ENCODE peak calls at places on chromosomes 4 and X, in nine cellular contexts. One of them, this sample, is unnamed.

GRCh38 chr4:99383833-99384392 is 31.4 kb upstream of the ADH1C start:
- DNase-seq in DMS153: no peak
- DNase-seq in stimulated activated CD4-positive, alpha-beta T cell treated with anti-CD3 and anti-CD28 coated beads, Interleukin-1b, Interleukin-23, amount 100 ng/mL, for 24 hours: no peak
- DNase-seq in epithelial cell of esophagus: no peak
- DNase-seq in Calu3: no peak
- DNase-seq in adrenal gland: peak; percentile 26
- DNase-seq in hypothalamus: no peak
- DNase-seq in NCI-H345: no peak
- DNase-seq in activated T-cell treated with anti-CD3 and anti-CD28 coated beads, Interleukin-2, amount 50 U/mL, for 72 hours: no peak
- DNase-seq in this sample: peak; percentile 50

GRCh38 chr4:128525387-128525786 is 237.8 kb upstream of the PGRMC2 start:
- DNase-seq in DMS153: no peak
- DNase-seq in stimulated activated CD4-positive, alpha-beta T cell treated with anti-CD3 and anti-CD28 coated beads, Interleukin-1b, Interleukin-23, amount 100 ng/mL, for 24 hours: no peak
- DNase-seq in epithelial cell of esophagus: peak; percentile 74
- DNase-seq in Calu3: no peak
- DNase-seq in adrenal gland: no peak
- DNase-seq in hypothalamus: no peak
- DNase-seq in NCI-H345: no peak
- DNase-seq in activated T-cell treated with anti-CD3 and anti-CD28 coated beads, Interleukin-2, amount 50 U/mL, for 72 hours: no peak
- DNase-seq in this sample: no peak

GRCh38 chr4:18247189-18247588 is 225.6 kb upstream of the LCORL start:
- DNase-seq in DMS153: no peak
- DNase-seq in stimulated activated CD4-positive, alpha-beta T cell treated with anti-CD3 and anti-CD28 coated beads, Interleukin-1b, Interleukin-23, amount 100 ng/mL, for 24 hours: no peak
- DNase-seq in epithelial cell of esophagus: no peak
- DNase-seq in Calu3: no peak
- DNase-seq in adrenal gland: no peak
- DNase-seq in hypothalamus: no peak
- DNase-seq in NCI-H345: no peak
- DNase-seq in activated T-cell treated with anti-CD3 and anti-CD28 coated beads, Interleukin-2, amount 50 U/mL, for 72 hours: no peak
- DNase-seq in this sample: no peak

GRCh38 chr4:65046496-65047101 is 623.7 kb downstream of the EPHA5 start:
- DNase-seq in DMS153: no peak
- DNase-seq in stimulated activated CD4-positive, alpha-beta T cell treated with anti-CD3 and anti-CD28 coated beads, Interleukin-1b, Interleukin-23, amount 100 ng/mL, for 24 hours: no peak
- DNase-seq in epithelial cell of esophagus: peak; percentile 34
- DNase-seq in Calu3: no peak
- DNase-seq in adrenal gland: no peak
- DNase-seq in hypothalamus: no peak
- DNase-seq in NCI-H345: no peak
- DNase-seq in activated T-cell treated with anti-CD3 and anti-CD28 coated beads, Interleukin-2, amount 50 U/mL, for 72 hours: no peak
- DNase-seq in this sample: no peak

GRCh38 chr4:177879851-177880250 is 437.6 kb upstream of the AGA start:
- DNase-seq in DMS153: no peak
- DNase-seq in stimulated activated CD4-positive, alpha-beta T cell treated with anti-CD3 and anti-CD28 coated beads, Interleukin-1b, Interleukin-23, amount 100 ng/mL, for 24 hours: no peak
- DNase-seq in epithelial cell of esophagus: peak; percentile 2
- DNase-seq in Calu3: no peak
- DNase-seq in adrenal gland: no peak
- DNase-seq in hypothalamus: no peak
- DNase-seq in NCI-H345: no peak
- DNase-seq in activated T-cell treated with anti-CD3 and anti-CD28 coated beads, Interleukin-2, amount 50 U/mL, for 72 hours: no peak
- DNase-seq in this sample: no peak

GRCh38 chrX:138298268-138298667 is 413.2 kb downstream of the FGF13 start:
- DNase-seq in DMS153: no peak
- DNase-seq in stimulated activated CD4-positive, alpha-beta T cell treated with anti-CD3 and anti-CD28 coated beads, Interleukin-1b, Interleukin-23, amount 100 ng/mL, for 24 hours: no peak
- DNase-seq in epithelial cell of esophagus: no peak
- DNase-seq in Calu3: no peak
- DNase-seq in adrenal gland: no peak
- DNase-seq in hypothalamus: no peak
- DNase-seq in NCI-H345: no peak
- DNase-seq in activated T-cell treated with anti-CD3 and anti-CD28 coated beads, Interleukin-2, amount 50 U/mL, for 72 hours: no peak
- DNase-seq in this sample: no peak

GRCh38 chr4:85842540-85842939 is 367.6 kb downstream of the ARHGAP24 start:
- DNase-seq in DMS153: peak; percentile 14
- DNase-seq in stimulated activated CD4-positive, alpha-beta T cell treated with anti-CD3 and anti-CD28 coated beads, Interleukin-1b, Interleukin-23, amount 100 ng/mL, for 24 hours: no peak
- DNase-seq in epithelial cell of esophagus: no peak
- DNase-seq in Calu3: no peak
- DNase-seq in adrenal gland: peak; percentile 44
- DNase-seq in hypothalamus: no peak
- DNase-seq in NCI-H345: no peak
- DNase-seq in activated T-cell treated with anti-CD3 and anti-CD28 coated beads, Interleukin-2, amount 50 U/mL, for 72 hours: no peak
- DNase-seq in this sample: no peak

GRCh38 chr4:15689540-15689939 is 7.9 kb downstream of the FAM200B start:
- DNase-seq in DMS153: no peak
- DNase-seq in stimulated activated CD4-positive, alpha-beta T cell treated with anti-CD3 and anti-CD28 coated beads, Interleukin-1b, Interleukin-23, amount 100 ng/mL, for 24 hours: no peak
- DNase-seq in epithelial cell of esophagus: no peak
- DNase-seq in Calu3: no peak
- DNase-seq in adrenal gland: peak; percentile 18
- DNase-seq in hypothalamus: no peak
- DNase-seq in NCI-H345: no peak
- DNase-seq in activated T-cell treated with anti-CD3 and anti-CD28 coated beads, Interleukin-2, amount 50 U/mL, for 72 hours: no peak
- DNase-seq in this sample: no peak

GRCh38 chrX:1592128-1592862 is 891 bp downstream of the AKAP17A start:
- DNase-seq in DMS153: no peak
- DNase-seq in stimulated activated CD4-positive, alpha-beta T cell treated with anti-CD3 and anti-CD28 coated beads, Interleukin-1b, Interleukin-23, amount 100 ng/mL, for 24 hours: no peak
- DNase-seq in epithelial cell of esophagus: peak; percentile 36
- DNase-seq in Calu3: peak; percentile 11
- DNase-seq in adrenal gland: peak; percentile 33
- DNase-seq in hypothalamus: no peak
- DNase-seq in NCI-H345: no peak
- DNase-seq in activated T-cell treated with anti-CD3 and anti-CD28 coated beads, Interleukin-2, amount 50 U/mL, for 72 hours: peak; percentile 44
- DNase-seq in this sample: peak; percentile 52

GRCh38 chr4:173556398-173557131 is 26.5 kb upstream of the HAND2 start:
- DNase-seq in DMS153: no peak
- DNase-seq in stimulated activated CD4-positive, alpha-beta T cell treated with anti-CD3 and anti-CD28 coated beads, Interleukin-1b, Interleukin-23, amount 100 ng/mL, for 24 hours: no peak
- DNase-seq in epithelial cell of esophagus: no peak
- DNase-seq in Calu3: no peak
- DNase-seq in adrenal gland: no peak
- DNase-seq in hypothalamus: no peak
- DNase-seq in NCI-H345: no peak
- DNase-seq in activated T-cell treated with anti-CD3 and anti-CD28 coated beads, Interleukin-2, amount 50 U/mL, for 72 hours: no peak
- DNase-seq in this sample: no peak

GRCh38 chr4:44098973-44099372 is 349.6 kb downstream of the KCTD8 start:
- DNase-seq in DMS153: no peak
- DNase-seq in stimulated activated CD4-positive, alpha-beta T cell treated with anti-CD3 and anti-CD28 coated beads, Interleukin-1b, Interleukin-23, amount 100 ng/mL, for 24 hours: no peak
- DNase-seq in epithelial cell of esophagus: no peak
- DNase-seq in Calu3: no peak
- DNase-seq in adrenal gland: no peak
- DNase-seq in hypothalamus: no peak
- DNase-seq in NCI-H345: no peak
- DNase-seq in activated T-cell treated with anti-CD3 and anti-CD28 coated beads, Interleukin-2, amount 50 U/mL, for 72 hours: no peak
- DNase-seq in this sample: no peak

GRCh38 chr4:4182835-4183568 is 43.7 kb downstream of the OTOP1 start:
- DNase-seq in DMS153: peak; percentile 0
- DNase-seq in stimulated activated CD4-positive, alpha-beta T cell treated with anti-CD3 and anti-CD28 coated beads, Interleukin-1b, Interleukin-23, amount 100 ng/mL, for 24 hours: no peak
- DNase-seq in epithelial cell of esophagus: no peak
- DNase-seq in Calu3: peak; percentile 40
- DNase-seq in adrenal gland: no peak
- DNase-seq in hypothalamus: no peak
- DNase-seq in NCI-H345: no peak
- DNase-seq in activated T-cell treated with anti-CD3 and anti-CD28 coated beads, Interleukin-2, amount 50 U/mL, for 72 hours: peak; percentile 47
- DNase-seq in this sample: peak; percentile 22

GRCh38 chr4:100086766-100087431 is 103.4 kb downstream of the DDIT4L start:
- DNase-seq in DMS153: no peak
- DNase-seq in stimulated activated CD4-positive, alpha-beta T cell treated with anti-CD3 and anti-CD28 coated beads, Interleukin-1b, Interleukin-23, amount 100 ng/mL, for 24 hours: no peak
- DNase-seq in epithelial cell of esophagus: peak; percentile 45
- DNase-seq in Calu3: peak; percentile 3
- DNase-seq in adrenal gland: no peak
- DNase-seq in hypothalamus: no peak
- DNase-seq in NCI-H345: no peak
- DNase-seq in activated T-cell treated with anti-CD3 and anti-CD28 coated beads, Interleukin-2, amount 50 U/mL, for 72 hours: no peak
- DNase-seq in this sample: no peak

GRCh38 chr4:41399191-41399590 is 138.8 kb upstream of the LIMCH1 start:
- DNase-seq in DMS153: no peak
- DNase-seq in stimulated activated CD4-positive, alpha-beta T cell treated with anti-CD3 and anti-CD28 coated beads, Interleukin-1b, Interleukin-23, amount 100 ng/mL, for 24 hours: no peak
- DNase-seq in epithelial cell of esophagus: no peak
- DNase-seq in Calu3: no peak
- DNase-seq in adrenal gland: no peak
- DNase-seq in hypothalamus: no peak
- DNase-seq in NCI-H345: no peak
- DNase-seq in activated T-cell treated with anti-CD3 and anti-CD28 coated beads, Interleukin-2, amount 50 U/mL, for 72 hours: no peak
- DNase-seq in this sample: no peak

GRCh38 chr4:169644802-169645201 is 24.4 kb downstream of the CLCN3 start:
- DNase-seq in DMS153: no peak
- DNase-seq in stimulated activated CD4-positive, alpha-beta T cell treated with anti-CD3 and anti-CD28 coated beads, Interleukin-1b, Interleukin-23, amount 100 ng/mL, for 24 hours: no peak
- DNase-seq in epithelial cell of esophagus: no peak
- DNase-seq in Calu3: no peak
- DNase-seq in adrenal gland: no peak
- DNase-seq in hypothalamus: no peak
- DNase-seq in NCI-H345: no peak
- DNase-seq in activated T-cell treated with anti-CD3 and anti-CD28 coated beads, Interleukin-2, amount 50 U/mL, for 72 hours: no peak
- DNase-seq in this sample: no peak

GRCh38 chrX:9493936-9494335 is 29.1 kb downstream of the TBL1X start:
- DNase-seq in DMS153: no peak
- DNase-seq in stimulated activated CD4-positive, alpha-beta T cell treated with anti-CD3 and anti-CD28 coated beads, Interleukin-1b, Interleukin-23, amount 100 ng/mL, for 24 hours: no peak
- DNase-seq in epithelial cell of esophagus: no peak
- DNase-seq in Calu3: no peak
- DNase-seq in adrenal gland: no peak
- DNase-seq in hypothalamus: no peak
- DNase-seq in NCI-H345: no peak
- DNase-seq in activated T-cell treated with anti-CD3 and anti-CD28 coated beads, Interleukin-2, amount 50 U/mL, for 72 hours: no peak
- DNase-seq in this sample: no peak

GRCh38 chr4:150960818-150961217 is 54.3 kb downstream of the LRBA start:
- DNase-seq in DMS153: no peak
- DNase-seq in stimulated activated CD4-positive, alpha-beta T cell treated with anti-CD3 and anti-CD28 coated beads, Interleukin-1b, Interleukin-23, amount 100 ng/mL, for 24 hours: no peak
- DNase-seq in epithelial cell of esophagus: peak; percentile 70
- DNase-seq in Calu3: peak; percentile 53
- DNase-seq in adrenal gland: peak; percentile 19
- DNase-seq in hypothalamus: no peak
- DNase-seq in NCI-H345: no peak
- DNase-seq in activated T-cell treated with anti-CD3 and anti-CD28 coated beads, Interleukin-2, amount 50 U/mL, for 72 hours: peak; percentile 68
- DNase-seq in this sample: peak; percentile 53

GRCh38 chrX:31224321-31225012 is 152.6 kb upstream of the FTHL17 start:
- DNase-seq in DMS153: no peak
- DNase-seq in stimulated activated CD4-positive, alpha-beta T cell treated with anti-CD3 and anti-CD28 coated beads, Interleukin-1b, Interleukin-23, amount 100 ng/mL, for 24 hours: no peak
- DNase-seq in epithelial cell of esophagus: peak; percentile 56
- DNase-seq in Calu3: no peak
- DNase-seq in adrenal gland: no peak
- DNase-seq in hypothalamus: no peak
- DNase-seq in NCI-H345: no peak
- DNase-seq in activated T-cell treated with anti-CD3 and anti-CD28 coated beads, Interleukin-2, amount 50 U/mL, for 72 hours: no peak
- DNase-seq in this sample: no peak

GRCh38 chr4:152663203-152664066 is 16.4 kb downstream of the TMEM154 start:
- DNase-seq in DMS153: no peak
- DNase-seq in stimulated activated CD4-positive, alpha-beta T cell treated with anti-CD3 and anti-CD28 coated beads, Interleukin-1b, Interleukin-23, amount 100 ng/mL, for 24 hours: no peak
- DNase-seq in epithelial cell of esophagus: no peak
- DNase-seq in Calu3: no peak
- DNase-seq in adrenal gland: no peak
- DNase-seq in hypothalamus: no peak
- DNase-seq in NCI-H345: no peak
- DNase-seq in activated T-cell treated with anti-CD3 and anti-CD28 coated beads, Interleukin-2, amount 50 U/mL, for 72 hours: no peak
- DNase-seq in this sample: no peak

GRCh38 chr4:76354517-76355473 is 48.3 kb downstream of the STBD1 start:
- DNase-seq in DMS153: no peak
- DNase-seq in stimulated activated CD4-positive, alpha-beta T cell treated with anti-CD3 and anti-CD28 coated beads, Interleukin-1b, Interleukin-23, amount 100 ng/mL, for 24 hours: no peak
- DNase-seq in epithelial cell of esophagus: no peak
- DNase-seq in Calu3: no peak
- DNase-seq in adrenal gland: no peak
- DNase-seq in hypothalamus: no peak
- DNase-seq in NCI-H345: no peak
- DNase-seq in activated T-cell treated with anti-CD3 and anti-CD28 coated beads, Interleukin-2, amount 50 U/mL, for 72 hours: peak; percentile 41
- DNase-seq in this sample: no peak

GRCh38 chr4:52106142-52106541 is 55.0 kb downstream of the SPATA18 start:
- DNase-seq in DMS153: no peak
- DNase-seq in stimulated activated CD4-positive, alpha-beta T cell treated with anti-CD3 and anti-CD28 coated beads, Interleukin-1b, Interleukin-23, amount 100 ng/mL, for 24 hours: no peak
- DNase-seq in epithelial cell of esophagus: no peak
- DNase-seq in Calu3: no peak
- DNase-seq in adrenal gland: no peak
- DNase-seq in hypothalamus: no peak
- DNase-seq in NCI-H345: no peak
- DNase-seq in activated T-cell treated with anti-CD3 and anti-CD28 coated beads, Interleukin-2, amount 50 U/mL, for 72 hours: no peak
- DNase-seq in this sample: no peak

GRCh38 chrX:22383988-22384387 is 111.3 kb downstream of the CBLL2 start:
- DNase-seq in DMS153: no peak
- DNase-seq in stimulated activated CD4-positive, alpha-beta T cell treated with anti-CD3 and anti-CD28 coated beads, Interleukin-1b, Interleukin-23, amount 100 ng/mL, for 24 hours: no peak
- DNase-seq in epithelial cell of esophagus: no peak
- DNase-seq in Calu3: no peak
- DNase-seq in adrenal gland: no peak
- DNase-seq in hypothalamus: no peak
- DNase-seq in NCI-H345: no peak
- DNase-seq in activated T-cell treated with anti-CD3 and anti-CD28 coated beads, Interleukin-2, amount 50 U/mL, for 72 hours: no peak
- DNase-seq in this sample: no peak

GRCh38 chr4:26140150-26140898 is 180.5 kb upstream of the RBPJ start:
- DNase-seq in DMS153: no peak
- DNase-seq in stimulated activated CD4-positive, alpha-beta T cell treated with anti-CD3 and anti-CD28 coated beads, Interleukin-1b, Interleukin-23, amount 100 ng/mL, for 24 hours: no peak
- DNase-seq in epithelial cell of esophagus: no peak
- DNase-seq in Calu3: no peak
- DNase-seq in adrenal gland: no peak
- DNase-seq in hypothalamus: no peak
- DNase-seq in NCI-H345: no peak
- DNase-seq in activated T-cell treated with anti-CD3 and anti-CD28 coated beads, Interleukin-2, amount 50 U/mL, for 72 hours: no peak
- DNase-seq in this sample: peak; percentile 55

GRCh38 chr4:53917719-53918118 is 146.7 kb downstream of the CHIC2 start:
- DNase-seq in DMS153: no peak
- DNase-seq in stimulated activated CD4-positive, alpha-beta T cell treated with anti-CD3 and anti-CD28 coated beads, Interleukin-1b, Interleukin-23, amount 100 ng/mL, for 24 hours: no peak
- DNase-seq in epithelial cell of esophagus: peak; percentile 98
- DNase-seq in Calu3: no peak
- DNase-seq in adrenal gland: no peak
- DNase-seq in hypothalamus: no peak
- DNase-seq in NCI-H345: no peak
- DNase-seq in activated T-cell treated with anti-CD3 and anti-CD28 coated beads, Interleukin-2, amount 50 U/mL, for 72 hours: no peak
- DNase-seq in this sample: no peak